ENCODE peak calls at places on chromosomes 13 and 19, in ten cellular contexts. One of them, this sample, is unnamed.

GRCh38 chr13:97121894-97122293 is 100.2 kb upstream of the MBNL2 start:
- DNase-seq in RCC 7860: no peak
- DNase-seq in HS-5: no peak
- DNase-seq in mucosa of gallbladder: no peak
- DNase-seq in stimulated activated CD4-positive, alpha-beta T cell treated with anti-CD3 and anti-CD28 coated beads, Interleukin-1b, Interleukin-23, amount 100 ng/mL, for 1 hour: no peak
- DNase-seq in H9: no peak
- DNase-seq in breast epithelium: no peak
- DNase-seq in colonic mucosa: no peak
- DNase-seq in HTR-8/SVneo: no peak
- DNase-seq in LoVo: no peak
- DNase-seq in this sample: no peak

GRCh38 chr13:78742659-78743058 is 83.7 kb upstream of the OBI1 start:
- DNase-seq in RCC 7860: no peak
- DNase-seq in HTR-8/SVneo: no peak
- DNase-seq in HS-5: no peak
- DNase-seq in mucosa of gallbladder: no peak
- DNase-seq in H9: peak; percentile 47
- DNase-seq in breast epithelium: no peak
- DNase-seq in colonic mucosa: no peak
- DNase-seq in LoVo: no peak
- DNase-seq in stimulated activated CD4-positive, alpha-beta T cell treated with anti-CD3 and anti-CD28 coated beads, Interleukin-1b, Interleukin-23, amount 100 ng/mL, for 1 hour: no peak
- DNase-seq in this sample: no peak

GRCh38 chr13:105638446-105638845 is 897.0 kb downstream of the EFNB2 start:
- DNase-seq in LoVo: no peak
- DNase-seq in mucosa of gallbladder: no peak
- DNase-seq in breast epithelium: no peak
- DNase-seq in RCC 7860: peak; percentile 26
- DNase-seq in stimulated activated CD4-positive, alpha-beta T cell treated with anti-CD3 and anti-CD28 coated beads, Interleukin-1b, Interleukin-23, amount 100 ng/mL, for 1 hour: no peak
- DNase-seq in HTR-8/SVneo: no peak
- DNase-seq in H9: no peak
- DNase-seq in HS-5: no peak
- DNase-seq in colonic mucosa: no peak
- DNase-seq in this sample: peak; percentile 3

GRCh38 chr19:51688665-51689571 is 4.2 kb upstream of the SPACA6 start:
- DNase-seq in RCC 7860: peak; percentile 82
- DNase-seq in mucosa of gallbladder: peak; percentile 91
- DNase-seq in H9: peak; percentile 87
- DNase-seq in colonic mucosa: peak; percentile 82
- DNase-seq in HTR-8/SVneo: peak; percentile 67
- DNase-seq in LoVo: no peak
- DNase-seq in HS-5: peak; percentile 76
- DNase-seq in stimulated activated CD4-positive, alpha-beta T cell treated with anti-CD3 and anti-CD28 coated beads, Interleukin-1b, Interleukin-23, amount 100 ng/mL, for 1 hour: no peak
- DNase-seq in breast epithelium: peak; percentile 85
- DNase-seq in this sample: peak; percentile 94

GRCh38 chr19:7199613-7200533 is 94.3 kb downstream of the INSR start:
- DNase-seq in RCC 7860: no peak
- DNase-seq in HS-5: no peak
- DNase-seq in stimulated activated CD4-positive, alpha-beta T cell treated with anti-CD3 and anti-CD28 coated beads, Interleukin-1b, Interleukin-23, amount 100 ng/mL, for 1 hour: no peak
- DNase-seq in H9: no peak
- DNase-seq in mucosa of gallbladder: peak; percentile 62
- DNase-seq in LoVo: peak; percentile 85
- DNase-seq in HTR-8/SVneo: no peak
- DNase-seq in breast epithelium: no peak
- DNase-seq in colonic mucosa: peak; percentile 77
- DNase-seq in this sample: no peak

GRCh38 chr13:103299079-103299478 is 232.9 kb upstream of the SLC10A2 start:
- DNase-seq in RCC 7860: no peak
- DNase-seq in colonic mucosa: peak; percentile 56
- DNase-seq in breast epithelium: no peak
- DNase-seq in stimulated activated CD4-positive, alpha-beta T cell treated with anti-CD3 and anti-CD28 coated beads, Interleukin-1b, Interleukin-23, amount 100 ng/mL, for 1 hour: no peak
- DNase-seq in LoVo: no peak
- DNase-seq in HS-5: no peak
- DNase-seq in H9: peak; percentile 76
- DNase-seq in mucosa of gallbladder: no peak
- DNase-seq in HTR-8/SVneo: no peak
- DNase-seq in this sample: no peak

GRCh38 chr13:95150555-95150954 is 150.7 kb downstream of the ABCC4 start:
- DNase-seq in breast epithelium: no peak
- DNase-seq in H9: no peak
- DNase-seq in stimulated activated CD4-positive, alpha-beta T cell treated with anti-CD3 and anti-CD28 coated beads, Interleukin-1b, Interleukin-23, amount 100 ng/mL, for 1 hour: no peak
- DNase-seq in mucosa of gallbladder: no peak
- DNase-seq in RCC 7860: no peak
- DNase-seq in LoVo: no peak
- DNase-seq in HS-5: no peak
- DNase-seq in colonic mucosa: no peak
- DNase-seq in HTR-8/SVneo: no peak
- DNase-seq in this sample: no peak

GRCh38 chr13:57212989-57213388 is 46.0 kb downstream of the PRR20E start:
- DNase-seq in H9: no peak
- DNase-seq in HS-5: no peak
- DNase-seq in colonic mucosa: no peak
- DNase-seq in RCC 7860: no peak
- DNase-seq in stimulated activated CD4-positive, alpha-beta T cell treated with anti-CD3 and anti-CD28 coated beads, Interleukin-1b, Interleukin-23, amount 100 ng/mL, for 1 hour: no peak
- DNase-seq in HTR-8/SVneo: no peak
- DNase-seq in mucosa of gallbladder: no peak
- DNase-seq in LoVo: no peak
- DNase-seq in breast epithelium: no peak
- DNase-seq in this sample: no peak

GRCh38 chr13:100789968-100790367 is 115.4 kb upstream of the TMTC4 start:
- DNase-seq in breast epithelium: no peak
- DNase-seq in RCC 7860: no peak
- DNase-seq in LoVo: no peak
- DNase-seq in H9: no peak
- DNase-seq in HTR-8/SVneo: no peak
- DNase-seq in stimulated activated CD4-positive, alpha-beta T cell treated with anti-CD3 and anti-CD28 coated beads, Interleukin-1b, Interleukin-23, amount 100 ng/mL, for 1 hour: no peak
- DNase-seq in HS-5: no peak
- DNase-seq in mucosa of gallbladder: no peak
- DNase-seq in colonic mucosa: no peak
- DNase-seq in this sample: no peak

GRCh38 chr19:46221981-46222610 is 7.4 kb upstream of the IGFL1 start:
- DNase-seq in breast epithelium: peak; percentile 85
- DNase-seq in H9: peak; percentile 70
- DNase-seq in mucosa of gallbladder: peak; percentile 43
- DNase-seq in colonic mucosa: no peak
- DNase-seq in RCC 7860: peak; percentile 35
- DNase-seq in HS-5: peak; percentile 49
- DNase-seq in LoVo: peak; percentile 76
- DNase-seq in stimulated activated CD4-positive, alpha-beta T cell treated with anti-CD3 and anti-CD28 coated beads, Interleukin-1b, Interleukin-23, amount 100 ng/mL, for 1 hour: no peak
- DNase-seq in HTR-8/SVneo: peak; percentile 58
- DNase-seq in this sample: peak; percentile 70

GRCh38 chr19:16828990-16829821 is at the start of gene SIN3B:
- DNase-seq in H9: peak; percentile 90
- DNase-seq in LoVo: peak; percentile 91
- DNase-seq in HTR-8/SVneo: peak; percentile 93
- DNase-seq in colonic mucosa: peak; percentile 89
- DNase-seq in breast epithelium: peak; percentile 80
- DNase-seq in stimulated activated CD4-positive, alpha-beta T cell treated with anti-CD3 and anti-CD28 coated beads, Interleukin-1b, Interleukin-23, amount 100 ng/mL, for 1 hour: peak; percentile 75
- DNase-seq in mucosa of gallbladder: peak; percentile 88
- DNase-seq in HS-5: peak; percentile 46
- DNase-seq in RCC 7860: peak; percentile 81
- DNase-seq in this sample: peak; percentile 85

GRCh38 chr19:16660763-16661479 is at the start of gene TMEM38A:
- DNase-seq in LoVo: peak; percentile 49
- DNase-seq in RCC 7860: no peak
- DNase-seq in colonic mucosa: peak; percentile 58
- DNase-seq in H9: peak; percentile 47
- DNase-seq in breast epithelium: peak; percentile 30
- DNase-seq in mucosa of gallbladder: no peak
- DNase-seq in HTR-8/SVneo: peak; percentile 59
- DNase-seq in HS-5: no peak
- DNase-seq in stimulated activated CD4-positive, alpha-beta T cell treated with anti-CD3 and anti-CD28 coated beads, Interleukin-1b, Interleukin-23, amount 100 ng/mL, for 1 hour: no peak
- DNase-seq in this sample: no peak

GRCh38 chr19:38274734-38275133 is 10.4 kb downstream of the SPINT2 start:
- DNase-seq in colonic mucosa: peak; percentile 58
- DNase-seq in breast epithelium: peak; percentile 61
- DNase-seq in HS-5: no peak
- DNase-seq in H9: no peak
- DNase-seq in LoVo: no peak
- DNase-seq in mucosa of gallbladder: no peak
- DNase-seq in stimulated activated CD4-positive, alpha-beta T cell treated with anti-CD3 and anti-CD28 coated beads, Interleukin-1b, Interleukin-23, amount 100 ng/mL, for 1 hour: no peak
- DNase-seq in RCC 7860: no peak
- DNase-seq in HTR-8/SVneo: no peak
- DNase-seq in this sample: no peak

GRCh38 chr19:2477141-2477710 is 1.3 kb downstream of the GADD45B start:
- DNase-seq in HTR-8/SVneo: no peak
- DNase-seq in breast epithelium: no peak
- DNase-seq in LoVo: no peak
- DNase-seq in H9: no peak
- DNase-seq in mucosa of gallbladder: peak; percentile 38
- DNase-seq in RCC 7860: no peak
- DNase-seq in colonic mucosa: peak; percentile 77
- DNase-seq in HS-5: no peak
- DNase-seq in stimulated activated CD4-positive, alpha-beta T cell treated with anti-CD3 and anti-CD28 coated beads, Interleukin-1b, Interleukin-23, amount 100 ng/mL, for 1 hour: no peak
- DNase-seq in this sample: peak; percentile 5

GRCh38 chr13:50277906-50278305 is 262.7 kb downstream of the KCNRG start:
- DNase-seq in HS-5: no peak
- DNase-seq in HTR-8/SVneo: no peak
- DNase-seq in mucosa of gallbladder: peak; percentile 75
- DNase-seq in H9: no peak
- DNase-seq in stimulated activated CD4-positive, alpha-beta T cell treated with anti-CD3 and anti-CD28 coated beads, Interleukin-1b, Interleukin-23, amount 100 ng/mL, for 1 hour: no peak
- DNase-seq in LoVo: no peak
- DNase-seq in breast epithelium: no peak
- DNase-seq in RCC 7860: no peak
- DNase-seq in colonic mucosa: no peak
- DNase-seq in this sample: no peak

GRCh38 chr13:21615427-21615826 is 11.5 kb upstream of the MICU2 start:
- DNase-seq in colonic mucosa: no peak
- DNase-seq in LoVo: no peak
- DNase-seq in HTR-8/SVneo: no peak
- DNase-seq in RCC 7860: no peak
- DNase-seq in stimulated activated CD4-positive, alpha-beta T cell treated with anti-CD3 and anti-CD28 coated beads, Interleukin-1b, Interleukin-23, amount 100 ng/mL, for 1 hour: no peak
- DNase-seq in mucosa of gallbladder: no peak
- DNase-seq in HS-5: no peak
- DNase-seq in breast epithelium: no peak
- DNase-seq in H9: no peak
- DNase-seq in this sample: no peak

GRCh38 chr13:82432949-82433348 is 1449.3 kb downstream of the SLITRK1 start:
- DNase-seq in breast epithelium: no peak
- DNase-seq in mucosa of gallbladder: no peak
- DNase-seq in HS-5: no peak
- DNase-seq in colonic mucosa: no peak
- DNase-seq in HTR-8/SVneo: no peak
- DNase-seq in RCC 7860: no peak
- DNase-seq in stimulated activated CD4-positive, alpha-beta T cell treated with anti-CD3 and anti-CD28 coated beads, Interleukin-1b, Interleukin-23, amount 100 ng/mL, for 1 hour: no peak
- DNase-seq in LoVo: no peak
- DNase-seq in H9: no peak
- DNase-seq in this sample: no peak

GRCh38 chr19:5536337-5536894 is 31.3 kb downstream of the TINCR start:
- DNase-seq in stimulated activated CD4-positive, alpha-beta T cell treated with anti-CD3 and anti-CD28 coated beads, Interleukin-1b, Interleukin-23, amount 100 ng/mL, for 1 hour: no peak
- DNase-seq in RCC 7860: no peak
- DNase-seq in breast epithelium: no peak
- DNase-seq in LoVo: no peak
- DNase-seq in mucosa of gallbladder: peak; percentile 11
- DNase-seq in HTR-8/SVneo: no peak
- DNase-seq in H9: peak; percentile 96
- DNase-seq in HS-5: no peak
- DNase-seq in colonic mucosa: no peak
- DNase-seq in this sample: no peak

GRCh38 chr13:34025746-34026145 is 207.8 kb downstream of the RFC3 start:
- DNase-seq in HTR-8/SVneo: no peak
- DNase-seq in breast epithelium: no peak
- DNase-seq in H9: no peak
- DNase-seq in colonic mucosa: no peak
- DNase-seq in RCC 7860: peak; percentile 35
- DNase-seq in mucosa of gallbladder: no peak
- DNase-seq in HS-5: no peak
- DNase-seq in LoVo: peak; percentile 57
- DNase-seq in stimulated activated CD4-positive, alpha-beta T cell treated with anti-CD3 and anti-CD28 coated beads, Interleukin-1b, Interleukin-23, amount 100 ng/mL, for 1 hour: no peak
- DNase-seq in this sample: peak; percentile 13

GRCh38 chr19:13832096-13832495 is 36.9 kb downstream of the ZSWIM4 start:
- DNase-seq in stimulated activated CD4-positive, alpha-beta T cell treated with anti-CD3 and anti-CD28 coated beads, Interleukin-1b, Interleukin-23, amount 100 ng/mL, for 1 hour: no peak
- DNase-seq in mucosa of gallbladder: no peak
- DNase-seq in colonic mucosa: no peak
- DNase-seq in RCC 7860: no peak
- DNase-seq in HS-5: no peak
- DNase-seq in LoVo: no peak
- DNase-seq in H9: no peak
- DNase-seq in HTR-8/SVneo: no peak
- DNase-seq in breast epithelium: no peak
- DNase-seq in this sample: no peak

GRCh38 chr19:10501971-10502523 is 1.1 kb downstream of the KEAP1 start:
- DNase-seq in mucosa of gallbladder: peak; percentile 90
- DNase-seq in HS-5: no peak
- DNase-seq in HTR-8/SVneo: peak; percentile 87
- DNase-seq in colonic mucosa: peak; percentile 86
- DNase-seq in H9: peak; percentile 49
- DNase-seq in stimulated activated CD4-positive, alpha-beta T cell treated with anti-CD3 and anti-CD28 coated beads, Interleukin-1b, Interleukin-23, amount 100 ng/mL, for 1 hour: no peak
- DNase-seq in breast epithelium: peak; percentile 76
- DNase-seq in LoVo: peak; percentile 70
- DNase-seq in RCC 7860: peak; percentile 31
- DNase-seq in this sample: peak; percentile 25

GRCh38 chr19:48553676-48554384 is 1.9 kb downstream of the SULT2B1 start:
- DNase-seq in RCC 7860: peak; percentile 89
- DNase-seq in H9: peak; percentile 54
- DNase-seq in colonic mucosa: peak; percentile 67
- DNase-seq in stimulated activated CD4-positive, alpha-beta T cell treated with anti-CD3 and anti-CD28 coated beads, Interleukin-1b, Interleukin-23, amount 100 ng/mL, for 1 hour: no peak
- DNase-seq in HS-5: peak; percentile 58
- DNase-seq in mucosa of gallbladder: peak; percentile 78
- DNase-seq in breast epithelium: no peak
- DNase-seq in HTR-8/SVneo: peak; percentile 86
- DNase-seq in LoVo: peak; percentile 31
- DNase-seq in this sample: peak; percentile 79

GRCh38 chr19:44113784-44114390 is 688 bp downstream of the ZNF225 start:
- DNase-seq in H9: peak; percentile 29
- DNase-seq in mucosa of gallbladder: no peak
- DNase-seq in HTR-8/SVneo: peak; percentile 10
- DNase-seq in LoVo: no peak
- DNase-seq in colonic mucosa: peak; percentile 22
- DNase-seq in RCC 7860: no peak
- DNase-seq in breast epithelium: no peak
- DNase-seq in HS-5: no peak
- DNase-seq in stimulated activated CD4-positive, alpha-beta T cell treated with anti-CD3 and anti-CD28 coated beads, Interleukin-1b, Interleukin-23, amount 100 ng/mL, for 1 hour: no peak
- DNase-seq in this sample: no peak

GRCh38 chr13:85544756-85545155 is 254.5 kb downstream of the SLITRK6 start:
- DNase-seq in colonic mucosa: no peak
- DNase-seq in H9: no peak
- DNase-seq in HS-5: no peak
- DNase-seq in RCC 7860: no peak
- DNase-seq in breast epithelium: no peak
- DNase-seq in HTR-8/SVneo: no peak
- DNase-seq in LoVo: no peak
- DNase-seq in mucosa of gallbladder: no peak
- DNase-seq in stimulated activated CD4-positive, alpha-beta T cell treated with anti-CD3 and anti-CD28 coated beads, Interleukin-1b, Interleukin-23, amount 100 ng/mL, for 1 hour: no peak
- DNase-seq in this sample: no peak